ENCODE peak calls at places on chromosomes 3 and 15, in ten cellular contexts. K, C, D, E, T, W, B, Y, V and A are unnamed samples.

GRCh38 chr15:65532738-65533051 is 2.4 kb downstream of the HACD3 start:
- DNase-seq in T (no peak), V (no peak), B (no peak), D (no peak), Y (no peak), C (peak), K (no peak), E (no peak), W (no peak), A (no peak)

GRCh38 chr3:160956785-160957184 is 148.4 kb downstream of the B3GALNT1 start:
- DNase-seq in E (no peak), V (peak), T (no peak), C (no peak), Y (no peak), W (no peak), D (no peak), B (no peak), K (no peak), A (no peak)

GRCh38 chr3:116135462-116135861 is 309.8 kb downstream of the LSAMP start:
- DNase-seq in D (peak), B (no peak), K (peak), Y (no peak), V (peak), T (peak), C (no peak), W (no peak), E (no peak), A (no peak)

GRCh38 chr15:65906396-65906795 is 37.1 kb downstream of the RAB11A start:
- DNase-seq in K (no peak), T (no peak), C (no peak), E (no peak), B (no peak), Y (no peak), D (no peak), W (no peak), V (no peak), A (no peak)

GRCh38 chr3:114411811-114412803 is 118.3 kb downstream of the TIGIT start:
- DNase-seq in Y (no peak), T (no peak), K (no peak), V (no peak), E (peak), D (no peak), C (peak), B (no peak), W (no peak), A (peak)

GRCh38 chr15:63341898-63342297 is 39.7 kb downstream of the CA12 start:
- DNase-seq in W (no peak), T (no peak), C (no peak), B (no peak), E (no peak), D (no peak), V (no peak), Y (no peak), K (no peak), A (no peak)

GRCh38 chr15:36798366-36798765 is 218.9 kb downstream of the CDIN1 start:
- DNase-seq in W (no peak), T (no peak), B (no peak), K (no peak), C (peak), V (no peak), D (no peak), E (no peak), Y (no peak), A (no peak)

GRCh38 chr3:100776736-100777135 is 67.4 kb downstream of the TFG start:
- DNase-seq in W (no peak), T (no peak), C (no peak), K (no peak), E (no peak), B (no peak), D (no peak), Y (no peak), V (no peak), A (no peak)

GRCh38 chr3:101954946-101955345 is 105.6 kb downstream of the NFKBIZ start:
- DNase-seq in K (no peak), V (no peak), Y (no peak), T (no peak), E (no peak), C (no peak), D (no peak), W (no peak), B (no peak), A (no peak)

GRCh38 chr3:194736896-194737600 is 51.4 kb downstream of the FAM43A start:
- DNase-seq in V (no peak), D (no peak), C (no peak), T (no peak), Y (no peak), K (no peak), W (no peak), B (no peak), E (no peak), A (no peak)

GRCh38 chr15:63483521-63484371 is 20.6 kb upstream of the USP3 start:
- DNase-seq in C (no peak), Y (no peak), E (no peak), V (no peak), W (no peak), K (no peak), B (peak), T (no peak), D (no peak), A (no peak)

GRCh38 chr3:184604039-184604955 is 42.7 kb downstream of the EPHB3 start:
- DNase-seq in B (no peak), Y (no peak), V (peak), C (no peak), E (no peak), K (peak), T (no peak), D (no peak), W (no peak), A (peak)

GRCh38 chr3:78497692-78498091 is 1270.1 kb downstream of the ROBO1 start:
- DNase-seq in E (no peak), W (no peak), D (no peak), C (no peak), Y (no peak), T (no peak), V (no peak), K (no peak), B (no peak), A (no peak)

GRCh38 chr3:190120161-190121060 is at the start of gene P3H2:
- DNase-seq in W (no peak), Y (peak), T (peak), C (peak), E (peak), B (peak), K (peak), V (peak), D (peak), A (peak)

GRCh38 chr15:35757790-35758189 is 211.8 kb upstream of the DPH6 start:
- DNase-seq in D (no peak), K (no peak), B (no peak), Y (no peak), W (no peak), E (no peak), T (no peak), C (no peak), V (no peak), A (no peak)

GRCh38 chr15:42194502-42194901 is 13.6 kb downstream of the VPS39 start:
- DNase-seq in D (no peak), T (peak), Y (no peak), E (no peak), V (no peak), K (no peak), W (peak), C (no peak), B (peak), A (no peak)

GRCh38 chr3:56547486-56547885 is 9.5 kb upstream of the CCDC66 start:
- DNase-seq in K (no peak), W (no peak), D (no peak), E (no peak), C (no peak), T (no peak), B (no peak), V (no peak), Y (no peak), A (no peak)

GRCh38 chr15:89412906-89413411 is 78.3 kb upstream of the POLG start:
- DNase-seq in V (no peak), D (no peak), C (no peak), E (no peak), Y (no peak), B (no peak), W (no peak), T (no peak), K (no peak), A (no peak)

GRCh38 chr3:183158552-183159006 is 4.0 kb downstream of the LAMP3 start:
- DNase-seq in Y (no peak), C (no peak), T (no peak), V (no peak), W (no peak), D (no peak), B (no peak), E (no peak), K (no peak), A (no peak)

GRCh38 chr15:94582368-94582767 is 351.0 kb downstream of the MCTP2 start:
- DNase-seq in D (no peak), K (peak), B (no peak), E (no peak), V (peak), T (no peak), C (no peak), W (peak), Y (no peak), A (peak)

GRCh38 chr3:169453256-169454059 is 210.1 kb downstream of the MECOM start:
- DNase-seq in C (no peak), V (no peak), K (no peak), T (no peak), E (no peak), W (no peak), B (no peak), D (no peak), Y (no peak), A (no peak)

GRCh38 chr3:17006143-17006839 is 121.5 kb downstream of the PLCL2 start:
- DNase-seq in C (no peak), K (no peak), T (no peak), B (no peak), D (no peak), W (no peak), E (no peak), Y (no peak), V (no peak), A (no peak)

GRCh38 chr3:179956416-179956830 is 80.3 kb downstream of the PEX5L start:
- DNase-seq in E (no peak), V (no peak), C (no peak), Y (no peak), T (no peak), K (no peak), D (no peak), B (no peak), W (no peak), A (no peak)

GRCh38 chr3:28476194-28476593 is 127.6 kb upstream of the AZI2 start:
- DNase-seq in Y (no peak), K (no peak), V (peak), C (peak), D (no peak), E (no peak), B (no peak), W (no peak), T (no peak), A (no peak)

GRCh38 chr3:123134671-123135070 is 67.1 kb upstream of the SEC22A start:
- DNase-seq in E (no peak), B (no peak), Y (no peak), W (no peak), V (no peak), K (no peak), C (no peak), D (no peak), T (no peak), A (no peak)

GRCh38 chr3:93843981-93844380 is 129.7 kb downstream of the PROS1 start:
- DNase-seq in B (no peak), C (no peak), E (no peak), W (peak), V (no peak), D (no peak), T (no peak), K (no peak), Y (no peak), A (peak)

GRCh38 chr3:27607370-27607769 is 114.8 kb downstream of the EOMES start:
- DNase-seq in Y (no peak), C (no peak), V (no peak), T (no peak), B (no peak), E (no peak), K (no peak), W (no peak), D (no peak), A (no peak)

GRCh38 chr15:85595804-85596536 is 198.8 kb downstream of the KLHL25 start:
- DNase-seq in B (no peak), W (no peak), E (no peak), V (no peak), K (no peak), D (no peak), T (no peak), Y (no peak), C (no peak), A (no peak)
- H3K27ac ChIP-seq in B (peak), W (no peak), E (peak), V (no peak), K (no peak), D (no peak), T (no peak), Y (no peak), C (no peak), A (no peak)

GRCh38 chr15:34001536-34001935 is 33.2 kb downstream of the CHRM5 start:
- DNase-seq in C (no peak), D (no peak), T (no peak), W (no peak), Y (no peak), K (no peak), E (no peak), V (no peak), B (no peak), A (no peak)
- H3K27ac ChIP-seq in C (no peak), D (no peak), T (no peak), W (no peak), Y (no peak), K (no peak), E (no peak), V (no peak), B (no peak), A (no peak)

GRCh38 chr3:18290130-18290529 is 135.0 kb downstream of the SATB1 start:
- DNase-seq in Y (no peak), D (no peak), V (no peak), B (no peak), K (no peak), E (no peak), C (no peak), T (no peak), W (no peak), A (no peak)
- H3K27ac ChIP-seq in Y (no peak), D (no peak), V (no peak), B (no peak), K (no peak), E (no peak), C (no peak), T (no peak), W (no peak), A (no peak)

DNA sequence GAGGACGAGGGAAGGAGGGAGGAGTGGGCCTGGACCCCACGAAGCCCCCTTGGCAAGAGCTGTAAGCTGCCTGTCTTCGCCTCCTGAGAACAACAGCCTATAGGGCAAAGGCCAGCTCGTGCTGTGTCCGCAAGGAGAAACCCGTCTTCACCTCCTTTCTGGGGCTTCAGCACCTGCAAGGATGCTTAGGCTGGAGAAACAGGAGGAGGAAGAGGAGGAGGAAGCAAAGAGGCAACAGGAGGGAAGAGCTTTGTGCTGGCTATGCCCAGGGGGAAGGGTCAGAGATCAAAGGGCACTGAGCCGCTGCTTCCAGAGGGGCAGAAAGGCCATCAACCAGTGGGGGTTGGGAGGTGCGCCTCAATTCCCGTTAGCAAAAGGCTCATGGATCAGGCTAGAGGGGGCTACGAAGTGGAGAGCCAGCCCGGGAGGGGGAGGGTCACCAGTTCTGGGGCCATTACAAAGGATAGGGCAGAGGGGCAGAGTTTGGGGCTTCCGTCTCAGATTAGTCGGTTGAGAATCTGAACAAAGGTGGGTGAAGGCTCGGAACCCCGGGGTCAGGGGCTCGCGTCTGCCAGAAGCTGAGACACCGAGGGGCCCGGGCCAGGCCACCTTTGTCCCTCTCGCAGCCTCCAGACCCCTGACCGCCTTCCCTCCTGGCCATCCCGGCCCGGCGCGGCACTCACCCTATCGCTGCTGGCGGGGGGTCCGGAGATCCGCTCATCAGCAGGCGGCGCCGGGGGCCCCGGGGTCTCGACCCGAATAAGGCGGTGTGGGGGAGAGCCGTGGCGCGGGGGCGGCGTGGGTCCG is 792 bp downstream of the SHF start:
- DNase-seq in C (no peak), D (no peak), V (peak), B (no peak), E (no peak), W (no peak), T (no peak), K (no peak), Y (peak), A (no peak)
- H3K27ac ChIP-seq in C (peak), D (peak), V (no peak), B (peak), E (peak), W (no peak), T (peak), K (peak), Y (no peak), A (peak)

GRCh38 chr15:83445653-83446052 is 1.5 kb upstream of the SH3GL3 start:
- DNase-seq in B (no peak), W (no peak), C (no peak), K (no peak), D (peak), Y (no peak), T (no peak), E (no peak), V (peak), A (no peak)

GRCh38 chr15:83446904-83447708 is at the start of gene SH3GL3:
- DNase-seq in D (peak), V (peak), Y (peak), C (peak), B (peak), K (peak), E (peak), T (peak), W (no peak), A (peak)

GRCh38 chr15:83449250-83449671 is 2.1 kb downstream of the SH3GL3 start:
- DNase-seq in B (no peak), D (no peak), K (no peak), C (no peak), T (no peak), E (no peak), Y (no peak), V (peak), W (no peak), A (no peak)

GRCh38 chr15:83446417-83446816 is 724 bp upstream of the SH3GL3 start:
- DNase-seq in V (no peak), W (no peak), E (no peak), B (no peak), C (no peak), D (no peak), T (no peak), K (no peak), Y (no peak), A (no peak)

DNA sequence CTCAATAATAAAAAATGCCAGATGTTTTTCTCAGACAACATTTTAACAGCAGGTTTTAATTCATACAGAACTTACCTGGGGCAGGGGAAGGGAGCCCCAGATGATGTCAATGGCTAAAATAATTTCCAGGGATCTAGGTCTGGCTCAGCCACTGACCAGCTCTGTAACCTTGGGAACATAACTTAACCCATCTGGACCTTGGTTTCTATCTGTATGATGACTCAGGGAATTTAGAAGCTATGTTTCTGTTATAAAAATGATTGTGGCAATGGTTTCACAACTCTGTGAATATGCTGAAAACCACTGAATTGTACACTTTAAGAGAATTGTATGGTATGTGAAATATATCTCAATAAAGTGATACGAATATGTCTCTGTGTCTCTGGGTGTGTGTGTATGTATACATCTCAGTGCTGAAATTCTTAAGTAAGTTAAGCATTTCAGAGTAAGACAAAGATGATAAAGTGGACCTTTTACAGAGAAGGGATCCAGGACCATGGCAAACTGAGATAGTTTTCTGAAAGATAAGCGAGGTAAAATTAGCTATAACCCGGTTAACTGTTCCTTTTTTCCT is 2.9 kb downstream of the SH3GL3 start:
- DNase-seq in C (no peak), B (no peak), V (no peak), D (no peak), T (no peak), W (no peak), Y (no peak), K (no peak), E (no peak), A (no peak)
- H3K27ac ChIP-seq in C (no peak), B (no peak), V (no peak), D (no peak), T (no peak), W (no peak), Y (no peak), K (no peak), E (no peak), A (no peak)

DNA sequence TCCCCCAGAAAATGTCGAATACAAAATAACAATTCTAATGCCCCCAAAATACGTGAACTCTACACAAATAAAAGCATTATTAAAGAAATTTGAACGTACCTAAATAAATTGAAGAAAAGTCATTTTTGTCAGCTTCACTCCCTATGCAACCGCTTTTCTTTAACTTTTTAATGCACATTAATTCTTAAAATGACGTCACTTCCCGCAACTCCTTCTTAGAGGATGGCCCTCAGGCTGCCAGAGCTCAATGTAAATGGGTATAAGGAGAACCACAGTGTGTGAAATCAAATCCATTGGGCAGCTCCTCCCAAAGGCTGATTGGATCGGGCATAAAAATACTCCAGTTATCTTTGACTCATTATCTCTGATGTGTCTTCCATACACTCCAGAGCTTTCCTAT is 736.9 kb downstream of the GBE1 start:
- DNase-seq in T (no peak), V (no peak), K (no peak), B (no peak), C (no peak), E (no peak), Y (no peak), W (no peak), D (no peak), A (no peak)
- H3K27ac ChIP-seq in T (no peak), V (no peak), K (no peak), B (no peak), C (no peak), E (no peak), Y (no peak), W (no peak), D (no peak), A (no peak)

GRCh38 chr3:39757312-39757711 is 52.1 kb upstream of the MYRIP start:
- DNase-seq in T (no peak), K (no peak), B (no peak), E (no peak), V (no peak), C (no peak), W (no peak), D (no peak), Y (no peak), A (no peak)
- H3K27ac ChIP-seq in T (no peak), K (no peak), B (no peak), E (no peak), V (no peak), C (no peak), W (no peak), D (no peak), Y (no peak), A (no peak)

DNA sequence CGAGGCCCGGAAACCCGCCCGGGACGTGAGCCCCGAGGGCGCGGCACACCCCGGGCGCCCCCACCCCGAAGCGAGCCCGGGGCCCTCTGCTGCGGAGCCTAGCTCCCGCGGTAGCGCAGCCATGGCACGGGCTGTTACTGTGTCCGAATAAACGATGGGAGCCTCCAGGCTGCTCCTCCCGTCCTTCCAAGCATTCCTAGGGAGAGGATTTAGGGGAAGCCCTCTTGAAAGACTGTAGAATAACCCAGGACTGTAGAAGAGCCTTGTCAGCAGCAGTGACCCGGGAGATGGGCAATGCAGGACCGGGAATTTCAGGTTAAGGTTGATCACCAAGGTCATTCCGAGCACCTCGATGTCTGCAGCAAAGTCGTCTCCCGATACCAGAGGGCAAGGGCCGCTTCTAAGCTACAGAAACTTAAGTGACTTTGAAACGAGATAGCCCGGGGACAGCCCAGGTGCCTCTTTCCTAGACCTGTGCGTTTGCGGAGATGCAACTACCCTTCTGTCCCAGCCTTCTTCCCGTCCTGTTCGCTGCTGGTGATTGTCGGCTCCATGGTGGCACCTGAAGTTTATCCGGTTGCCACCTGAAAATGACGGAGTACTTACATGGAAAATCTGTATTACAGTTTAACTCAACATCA is 729 bp upstream of the MYO5A start:
- DNase-seq in E (no peak), D (no peak), W (no peak), T (peak), B (no peak), C (no peak), V (no peak), K (no peak), Y (no peak), A (peak)
- H3K27ac ChIP-seq in E (peak), D (peak), W (peak), T (peak), B (peak), C (peak), V (no peak), K (peak), Y (peak), A (peak)